ENCODE peak calls at places on chromosomes 12 and 14, in five cellular contexts. One of them, this sample, is unnamed.

GRCh38 chr12:111434680-111435338 is 29.1 kb downstream of the SH2B3 start:
- DNase-seq in midbrain: no peak
- DNase-seq in activated T-cell treated with anti-CD3 and anti-CD28 coated beads, Interleukin-2, amount 50 U/mL, for 72 hours: peak
- DNase-seq in NCI-H1694: no peak
- DNase-seq in thyroid gland: no peak
- DNase-seq in this sample: peak

GRCh38 chr14:96627811-96628775 is 125.9 kb downstream of the PAPOLA start:
- DNase-seq in midbrain: no peak
- DNase-seq in activated T-cell treated with anti-CD3 and anti-CD28 coated beads, Interleukin-2, amount 50 U/mL, for 72 hours: no peak
- DNase-seq in NCI-H1694: no peak
- DNase-seq in thyroid gland: no peak
- DNase-seq in this sample: no peak

GRCh38 chr14:95432152-95433093 is 84.0 kb downstream of the SYNE3 start:
- DNase-seq in midbrain: peak
- DNase-seq in activated T-cell treated with anti-CD3 and anti-CD28 coated beads, Interleukin-2, amount 50 U/mL, for 72 hours: no peak
- DNase-seq in NCI-H1694: peak
- DNase-seq in thyroid gland: peak
- DNase-seq in this sample: no peak

GRCh38 chr12:107372229-107372658 is 278.9 kb upstream of the CRY1 start:
- DNase-seq in midbrain: no peak
- DNase-seq in activated T-cell treated with anti-CD3 and anti-CD28 coated beads, Interleukin-2, amount 50 U/mL, for 72 hours: peak
- DNase-seq in NCI-H1694: no peak
- DNase-seq in thyroid gland: no peak
- DNase-seq in this sample: no peak

GRCh38 chr12:51827925-51828818 is 20.3 kb downstream of the FIGNL2 start:
- DNase-seq in midbrain: no peak
- DNase-seq in activated T-cell treated with anti-CD3 and anti-CD28 coated beads, Interleukin-2, amount 50 U/mL, for 72 hours: peak
- DNase-seq in NCI-H1694: no peak
- DNase-seq in thyroid gland: no peak
- DNase-seq in this sample: no peak

GRCh38 chr12:96047621-96048211 is 12.3 kb upstream of the LTA4H start:
- DNase-seq in midbrain: no peak
- DNase-seq in activated T-cell treated with anti-CD3 and anti-CD28 coated beads, Interleukin-2, amount 50 U/mL, for 72 hours: peak
- DNase-seq in NCI-H1694: peak
- DNase-seq in thyroid gland: no peak
- DNase-seq in this sample: no peak

GRCh38 chr12:23895792-23896218 is 53.7 kb downstream of the SOX5 start:
- DNase-seq in midbrain: peak
- DNase-seq in activated T-cell treated with anti-CD3 and anti-CD28 coated beads, Interleukin-2, amount 50 U/mL, for 72 hours: no peak
- DNase-seq in NCI-H1694: peak
- DNase-seq in thyroid gland: no peak
- DNase-seq in this sample: no peak

GRCh38 chr12:54725233-54725843 is 77.2 kb upstream of the DCD start:
- DNase-seq in midbrain: peak
- DNase-seq in activated T-cell treated with anti-CD3 and anti-CD28 coated beads, Interleukin-2, amount 50 U/mL, for 72 hours: no peak
- DNase-seq in NCI-H1694: no peak
- DNase-seq in thyroid gland: no peak
- DNase-seq in this sample: no peak

GRCh38 chr12:73898645-73899044 is 639.0 kb upstream of the ATXN7L3B start:
- DNase-seq in midbrain: no peak
- DNase-seq in activated T-cell treated with anti-CD3 and anti-CD28 coated beads, Interleukin-2, amount 50 U/mL, for 72 hours: no peak
- DNase-seq in NCI-H1694: no peak
- DNase-seq in thyroid gland: no peak
- DNase-seq in this sample: no peak

GRCh38 chr14:50230601-50231474 is 540 bp downstream of the SOS2 start:
- DNase-seq in midbrain: peak
- DNase-seq in activated T-cell treated with anti-CD3 and anti-CD28 coated beads, Interleukin-2, amount 50 U/mL, for 72 hours: peak
- DNase-seq in NCI-H1694: peak
- DNase-seq in thyroid gland: peak
- DNase-seq in this sample: no peak

GRCh38 chr12:121773011-121773777 is 20.3 kb downstream of the RHOF start:
- DNase-seq in midbrain: peak
- DNase-seq in activated T-cell treated with anti-CD3 and anti-CD28 coated beads, Interleukin-2, amount 50 U/mL, for 72 hours: peak
- DNase-seq in NCI-H1694: peak
- DNase-seq in thyroid gland: peak
- DNase-seq in this sample: no peak

GRCh38 chr14:100440207-100440631 is 117.1 kb downstream of the SLC25A47 start:
- DNase-seq in midbrain: peak
- DNase-seq in activated T-cell treated with anti-CD3 and anti-CD28 coated beads, Interleukin-2, amount 50 U/mL, for 72 hours: peak
- DNase-seq in NCI-H1694: peak
- DNase-seq in thyroid gland: peak
- DNase-seq in this sample: no peak

GRCh38 chr14:53355581-53356112 is 202.5 kb upstream of the DDHD1 start:
- DNase-seq in midbrain: no peak
- DNase-seq in activated T-cell treated with anti-CD3 and anti-CD28 coated beads, Interleukin-2, amount 50 U/mL, for 72 hours: no peak
- DNase-seq in NCI-H1694: no peak
- DNase-seq in thyroid gland: no peak
- DNase-seq in this sample: no peak

GRCh38 chr14:105120056-105120455 is 48.5 kb downstream of the JAG2 start:
- DNase-seq in midbrain: no peak
- DNase-seq in activated T-cell treated with anti-CD3 and anti-CD28 coated beads, Interleukin-2, amount 50 U/mL, for 72 hours: no peak
- DNase-seq in NCI-H1694: no peak
- DNase-seq in thyroid gland: no peak
- DNase-seq in this sample: no peak

GRCh38 chr12:116690016-116690709 is 47.7 kb downstream of the SPRING1 start:
- DNase-seq in midbrain: no peak
- DNase-seq in activated T-cell treated with anti-CD3 and anti-CD28 coated beads, Interleukin-2, amount 50 U/mL, for 72 hours: no peak
- DNase-seq in NCI-H1694: no peak
- DNase-seq in thyroid gland: no peak
- DNase-seq in this sample: no peak

GRCh38 chr14:79426103-79426755 is 785.1 kb downstream of the DIO2 start:
- DNase-seq in midbrain: no peak
- DNase-seq in activated T-cell treated with anti-CD3 and anti-CD28 coated beads, Interleukin-2, amount 50 U/mL, for 72 hours: no peak
- DNase-seq in NCI-H1694: peak
- DNase-seq in thyroid gland: no peak
- DNase-seq in this sample: no peak

GRCh38 chr12:15779925-15780324 is 9.3 kb downstream of the EPS8 start:
- DNase-seq in midbrain: no peak
- DNase-seq in activated T-cell treated with anti-CD3 and anti-CD28 coated beads, Interleukin-2, amount 50 U/mL, for 72 hours: no peak
- DNase-seq in NCI-H1694: no peak
- DNase-seq in thyroid gland: no peak
- DNase-seq in this sample: no peak

GRCh38 chr14:35374273-35374681 is 30.3 kb downstream of the NFKBIA start:
- DNase-seq in midbrain: no peak
- DNase-seq in activated T-cell treated with anti-CD3 and anti-CD28 coated beads, Interleukin-2, amount 50 U/mL, for 72 hours: no peak
- DNase-seq in NCI-H1694: no peak
- DNase-seq in thyroid gland: no peak
- DNase-seq in this sample: no peak

GRCh38 chr14:85536835-85537195 is 6.9 kb downstream of the FLRT2 start:
- DNase-seq in midbrain: no peak
- DNase-seq in activated T-cell treated with anti-CD3 and anti-CD28 coated beads, Interleukin-2, amount 50 U/mL, for 72 hours: no peak
- DNase-seq in NCI-H1694: no peak
- DNase-seq in thyroid gland: no peak
- DNase-seq in this sample: no peak

GRCh38 chr12:103928736-103929050 is 1.5 kb upstream of the HSP90B1 start:
- DNase-seq in midbrain: no peak
- DNase-seq in activated T-cell treated with anti-CD3 and anti-CD28 coated beads, Interleukin-2, amount 50 U/mL, for 72 hours: peak
- DNase-seq in NCI-H1694: no peak
- DNase-seq in thyroid gland: peak
- DNase-seq in this sample: no peak

GRCh38 chr12:96106137-96106536 is 70.8 kb upstream of the LTA4H start:
- DNase-seq in midbrain: no peak
- DNase-seq in activated T-cell treated with anti-CD3 and anti-CD28 coated beads, Interleukin-2, amount 50 U/mL, for 72 hours: no peak
- DNase-seq in NCI-H1694: no peak
- DNase-seq in thyroid gland: no peak
- DNase-seq in this sample: no peak

GRCh38 chr14:57073986-57074385 is 194.7 kb downstream of the EXOC5 start:
- DNase-seq in midbrain: no peak
- DNase-seq in activated T-cell treated with anti-CD3 and anti-CD28 coated beads, Interleukin-2, amount 50 U/mL, for 72 hours: no peak
- DNase-seq in NCI-H1694: no peak
- DNase-seq in thyroid gland: no peak
- DNase-seq in this sample: no peak

GRCh38 chr12:57579677-57580465 is 11.1 kb upstream of the PIP4K2C start:
- DNase-seq in midbrain: no peak
- DNase-seq in activated T-cell treated with anti-CD3 and anti-CD28 coated beads, Interleukin-2, amount 50 U/mL, for 72 hours: no peak
- DNase-seq in NCI-H1694: no peak
- DNase-seq in thyroid gland: no peak
- DNase-seq in this sample: no peak

GRCh38 chr14:71918955-71919354 is 13.3 kb upstream of the RGS6 start:
- DNase-seq in midbrain: no peak
- DNase-seq in activated T-cell treated with anti-CD3 and anti-CD28 coated beads, Interleukin-2, amount 50 U/mL, for 72 hours: no peak
- DNase-seq in NCI-H1694: no peak
- DNase-seq in thyroid gland: no peak
- DNase-seq in this sample: no peak

GRCh38 chr12:113333877-113334785 is 778 bp downstream of the SLC8B1 start:
- DNase-seq in midbrain: no peak
- DNase-seq in activated T-cell treated with anti-CD3 and anti-CD28 coated beads, Interleukin-2, amount 50 U/mL, for 72 hours: peak
- DNase-seq in NCI-H1694: no peak
- DNase-seq in thyroid gland: peak
- DNase-seq in this sample: no peak

GRCh38 chr14:68283378-68284123 is 464.0 kb downstream of the RAD51B start:
- DNase-seq in midbrain: no peak
- DNase-seq in activated T-cell treated with anti-CD3 and anti-CD28 coated beads, Interleukin-2, amount 50 U/mL, for 72 hours: peak
- DNase-seq in NCI-H1694: no peak
- DNase-seq in thyroid gland: peak
- DNase-seq in this sample: no peak

GRCh38 chr12:121628536-121628935 is 2.2 kb downstream of the ORAI1 start:
- DNase-seq in midbrain: no peak
- DNase-seq in activated T-cell treated with anti-CD3 and anti-CD28 coated beads, Interleukin-2, amount 50 U/mL, for 72 hours: peak
- DNase-seq in NCI-H1694: no peak
- DNase-seq in thyroid gland: no peak
- DNase-seq in this sample: no peak

GRCh38 chr12:53474077-53474476 is 22.2 kb downstream of the PCBP2 start:
- DNase-seq in midbrain: no peak
- DNase-seq in activated T-cell treated with anti-CD3 and anti-CD28 coated beads, Interleukin-2, amount 50 U/mL, for 72 hours: no peak
- DNase-seq in NCI-H1694: no peak
- DNase-seq in thyroid gland: no peak
- DNase-seq in this sample: no peak

GRCh38 chr14:20632448-20632830 is 9.1 kb downstream of the OR6S1 start:
- DNase-seq in midbrain: no peak
- DNase-seq in activated T-cell treated with anti-CD3 and anti-CD28 coated beads, Interleukin-2, amount 50 U/mL, for 72 hours: peak
- DNase-seq in NCI-H1694: no peak
- DNase-seq in thyroid gland: no peak
- DNase-seq in this sample: no peak

GRCh38 chr14:91308337-91308736 is 63.8 kb upstream of the GPR68 start:
- DNase-seq in midbrain: no peak
- DNase-seq in activated T-cell treated with anti-CD3 and anti-CD28 coated beads, Interleukin-2, amount 50 U/mL, for 72 hours: no peak
- DNase-seq in NCI-H1694: no peak
- DNase-seq in thyroid gland: no peak
- DNase-seq in this sample: no peak

GRCh38 chr12:80053048-80053790 is 46.1 kb upstream of the OTOGL start:
- DNase-seq in midbrain: no peak
- DNase-seq in activated T-cell treated with anti-CD3 and anti-CD28 coated beads, Interleukin-2, amount 50 U/mL, for 72 hours: no peak
- DNase-seq in NCI-H1694: no peak
- DNase-seq in thyroid gland: peak
- DNase-seq in this sample: peak

GRCh38 chr14:80629606-80630005 is 311.9 kb downstream of the CEP128 start:
- DNase-seq in midbrain: no peak
- DNase-seq in activated T-cell treated with anti-CD3 and anti-CD28 coated beads, Interleukin-2, amount 50 U/mL, for 72 hours: no peak
- DNase-seq in NCI-H1694: no peak
- DNase-seq in thyroid gland: no peak
- DNase-seq in this sample: no peak

GRCh38 chr12:70692681-70693288 is 55.6 kb upstream of the PTPRB start:
- DNase-seq in midbrain: no peak
- DNase-seq in activated T-cell treated with anti-CD3 and anti-CD28 coated beads, Interleukin-2, amount 50 U/mL, for 72 hours: no peak
- DNase-seq in NCI-H1694: no peak
- DNase-seq in thyroid gland: no peak
- DNase-seq in this sample: no peak

GRCh38 chr12:59929091-59929490 is 333.3 kb downstream of the SLC16A7 start:
- DNase-seq in midbrain: no peak
- DNase-seq in activated T-cell treated with anti-CD3 and anti-CD28 coated beads, Interleukin-2, amount 50 U/mL, for 72 hours: no peak
- DNase-seq in NCI-H1694: no peak
- DNase-seq in thyroid gland: no peak
- DNase-seq in this sample: no peak

GRCh38 chr12:75784591-75784990 is 247.0 kb downstream of the PHLDA1 start:
- DNase-seq in midbrain: no peak
- DNase-seq in activated T-cell treated with anti-CD3 and anti-CD28 coated beads, Interleukin-2, amount 50 U/mL, for 72 hours: no peak
- DNase-seq in NCI-H1694: peak
- DNase-seq in thyroid gland: peak
- DNase-seq in this sample: no peak

GRCh38 chr14:79578470-79578869 is 632.8 kb downstream of the DIO2 start:
- DNase-seq in midbrain: no peak
- DNase-seq in activated T-cell treated with anti-CD3 and anti-CD28 coated beads, Interleukin-2, amount 50 U/mL, for 72 hours: no peak
- DNase-seq in NCI-H1694: no peak
- DNase-seq in thyroid gland: no peak
- DNase-seq in this sample: no peak

This sample was measured in esophagus muscularis mucosa.